ENCODE peak calls at places on chromosomes 13 and 19, in four cellular contexts. N is A549, D is GM06990, Q is endothelial cell of umbilical vein. K is an unnamed sample.

GRCh38 chr19:10907925-10908324 is 20.5 kb downstream of the YIPF2 start:
- DNase-seq in D (no peak), Q (no peak), N (no peak), K (no peak)

GRCh38 chr13:92963029-92963428 is 263.6 kb upstream of the GPC6 start:
- DNase-seq in Q (no peak), N (no peak), D (no peak), K (no peak)

GRCh38 chr19:10625003-10625761 is at the start of gene SLC44A2:
- DNase-seq in Q (peak), D (no peak), N (no peak), K (no peak)

GRCh38 chr19:1102407-1103106 is 1.2 kb upstream of the GPX4 start:
- DNase-seq in D (peak), N (peak), Q (peak), K (peak)

GRCh38 chr19:41934849-41935374 is 6.7 kb upstream of the ERFL start:
- DNase-seq in D (no peak), Q (peak), N (peak), K (no peak)

GRCh38 chr19:31054430-31054829 is 294.8 kb downstream of the TSHZ3 start:
- DNase-seq in D (no peak), N (peak), Q (no peak), K (no peak)

GRCh38 chr19:2180881-2181617 is 17.3 kb downstream of the DOT1L start:
- DNase-seq in D (peak), Q (no peak), N (no peak), K (no peak)

GRCh38 chr13:24931450-24932217 is 164.3 kb upstream of the PABPC3 start:
- DNase-seq in Q (no peak), D (no peak), N (no peak), K (no peak)

GRCh38 chr19:6023085-6023682 is 45.2 kb upstream of the RANBP3 start:
- DNase-seq in D (no peak), Q (peak), N (no peak), K (no peak)

GRCh38 chr13:103852036-103852435 is 785.8 kb upstream of the SLC10A2 start:
- DNase-seq in Q (no peak), D (no peak), N (no peak), K (no peak)

GRCh38 chr13:42924290-42924803 is 67.7 kb downstream of the EPSTI1 start:
- DNase-seq in D (no peak), Q (no peak), N (no peak), K (no peak)

GRCh38 chr13:77784531-77784930 is 87.0 kb downstream of the SLAIN1 start:
- DNase-seq in D (no peak), Q (no peak), N (no peak), K (no peak)

GRCh38 chr19:41323430-41324125 is 13.6 kb downstream of the CCDC97 start:
- DNase-seq in N (peak), D (no peak), Q (peak), K (no peak)

GRCh38 chr19:35533822-35534521 is 716 bp downstream of the GAPDHS start:
- DNase-seq in D (peak), N (peak), Q (no peak), K (no peak)

GRCh38 chr13:80132741-80133601 is 208.0 kb downstream of the SPRY2 start:
- DNase-seq in Q (peak), N (peak), D (no peak), K (no peak)

GRCh38 chr19:2483084-2483483 is 7.2 kb downstream of the GADD45B start:
- DNase-seq in Q (no peak), D (no peak), N (no peak), K (no peak)

GRCh38 chr13:40982772-40983171 is 36.3 kb downstream of the ELF1 start:
- DNase-seq in N (no peak), D (peak), Q (peak), K (peak)

GRCh38 chr13:34765446-34766180 is 176.5 kb upstream of the NBEA start:
- DNase-seq in Q (no peak), N (no peak), D (no peak), K (no peak)

GRCh38 chr19:55750715-55751114 is 8.2 kb upstream of the RFPL4A start:
- DNase-seq in N (no peak), D (no peak), Q (no peak), K (no peak)

GRCh38 chr13:28478127-28478526 is 16.8 kb downstream of the FLT1 start:
- DNase-seq in N (no peak), Q (no peak), D (no peak), K (no peak)

GRCh38 chr19:35316560-35316959 is 12.4 kb upstream of the CD22 start:
- DNase-seq in Q (no peak), N (no peak), D (no peak), K (no peak)

GRCh38 chr19:35776102-35776788 is 881 bp downstream of the ARHGAP33 start:
- DNase-seq in Q (no peak), D (no peak), N (no peak), K (no peak)

GRCh38 chr13:43136940-43137574 is 113.7 kb downstream of the DNAJC15 start:
- DNase-seq in N (no peak), D (no peak), Q (no peak), K (no peak)

GRCh38 chr19:12885749-12886706 is 973 bp downstream of the KLF1 start:
- DNase-seq in Q (no peak), N (no peak), D (no peak), K (no peak)

GRCh38 chr19:33186835-33187540 is 7.1 kb upstream of the LRP3 start:
- DNase-seq in D (no peak), N (no peak), Q (no peak), K (no peak)

GRCh38 chr19:29380581-29380980 is 145.2 kb upstream of the VSTM2B start:
- DNase-seq in N (no peak), Q (no peak), D (no peak), K (no peak)

GRCh38 chr19:3852614-3853254 is 16.1 kb downstream of the ZFR2 start:
- DNase-seq in D (no peak), Q (peak), N (peak), K (no peak)

GRCh38 chr13:38590796-38591507 is 95.9 kb upstream of the FREM2 start:
- DNase-seq in Q (no peak), N (no peak), D (no peak), K (no peak)

GRCh38 chr13:91112191-91112579 is 235.3 kb upstream of the MIR17HG start:
- DNase-seq in Q (no peak), N (no peak), D (no peak), K (no peak)

GRCh38 chr19:49390978-49391304 is 2.9 kb downstream of the KASH5 start:
- DNase-seq in D (no peak), N (no peak), Q (no peak), K (no peak)

GRCh38 chr19:12833418-12833746 is 997 bp downstream of the RTBDN start:
- DNase-seq in N (no peak), D (no peak), Q (no peak), K (no peak)

GRCh38 chr13:107271226-107271625 is 703.3 kb upstream of the ARGLU1 start:
- DNase-seq in D (no peak), N (no peak), Q (peak), K (no peak)

GRCh38 chr19:18833849-18834643 is 2.3 kb downstream of the UPF1 start:
- DNase-seq in N (no peak), D (no peak), Q (peak), K (no peak)

GRCh38 chr13:36801035-36801434 is 18.0 kb upstream of the RFXAP start:
- DNase-seq in Q (no peak), N (peak), D (no peak), K (no peak)

GRCh38 chr13:72160977-72161376 is 294.0 kb upstream of the DACH1 start:
- DNase-seq in N (no peak), D (no peak), Q (no peak), K (no peak)

GRCh38 chr19:42343344-42344110 is 18.1 kb downstream of the MEGF8 start:
- DNase-seq in N (no peak), Q (no peak), D (no peak), K (no peak)

GRCh38 chr13:31161583-31162150 is at the start of gene HSPH1:
- DNase-seq in Q (peak), N (peak), D (peak), K (peak)

DNA sequence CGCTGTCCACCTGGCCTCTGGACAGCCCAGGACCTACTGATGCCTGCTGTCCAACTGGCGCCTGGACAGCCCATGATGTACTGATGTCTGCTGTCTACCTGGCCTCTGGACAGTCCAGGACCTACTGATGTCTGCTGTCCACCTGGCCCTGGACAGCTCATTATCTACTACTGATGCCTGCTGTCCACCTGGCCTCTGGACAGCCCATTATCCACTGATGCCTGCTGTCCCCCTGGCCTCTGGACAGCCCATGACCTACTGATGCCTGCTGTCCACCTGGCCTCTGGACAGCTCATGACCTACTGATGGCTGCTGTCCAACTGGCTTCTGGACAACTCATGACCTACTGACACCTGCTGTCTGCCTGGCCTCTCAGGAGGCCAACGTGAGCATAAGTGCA is 208.1 kb downstream of the TEX29 start:
- DNase-seq in D (no peak), Q (no peak), N (no peak), K (no peak)
- H3K4me3 ChIP-seq in D (no peak), Q (no peak), N (no peak), K (no peak)

GRCh38 chr13:27423333-27423732 is 1.1 kb upstream of the GTF3A start:
- DNase-seq in D (no peak), Q (no peak), N (no peak), K (no peak)
- TF ChIP-seq CTCF in D (no peak), Q (no peak), N (no peak), K (no peak)

GRCh38 chr13:32203736-32204135 is 111.4 kb downstream of the ZAR1L start:
- DNase-seq in N (no peak), Q (no peak), D (no peak), K (no peak)

GRCh38 chr13:32201809-32202208 is 113.4 kb downstream of the ZAR1L start:
- DNase-seq in N (no peak), Q (no peak), D (no peak), K (no peak)

GRCh38 chr13:32200741-32201140 is 114.4 kb downstream of the ZAR1L start:
- DNase-seq in N (no peak), Q (no peak), D (no peak), K (no peak)

GRCh38 chr13:32199168-32199567 is 116.0 kb downstream of the ZAR1L start:
- DNase-seq in D (no peak), Q (no peak), N (no peak), K (no peak)

GRCh38 chr13:32202268-32202667 is 112.9 kb downstream of the ZAR1L start:
- DNase-seq in Q (no peak), N (no peak), D (no peak), K (no peak)
- H3K4me3 ChIP-seq in Q (no peak), N (no peak), D (no peak), K (no peak)

GRCh38 chr19:43624933-43625332 is 5.5 kb upstream of the ZNF428 start:
- DNase-seq in Q (no peak), N (peak), D (peak), K (peak)
- TF ChIP-seq CTCF in Q (no peak), N (no peak), D (peak), K (peak)